ENCODE peak calls at places on chromosomes 4 and X, in ten cellular contexts. One of them, this sample, is unnamed.
A peak's percentile ranks its signal among the peaks of the same experiment; 100 is the strongest.

GRCh38 chr4:7023486-7023885 is 19.7 kb upstream of the TADA2B start:
- DNase-seq in heart right ventricle: no peak
- DNase-seq in K562: no peak
- DNase-seq in ovary: no peak
- DNase-seq in mucosa of descending colon: no peak
- DNase-seq in psoas muscle: no peak
- DNase-seq in tibial nerve: no peak
- DNase-seq in pancreas: no peak
- DNase-seq in upper lobe of left lung: no peak
- DNase-seq in heart left ventricle: no peak
- DNase-seq in this sample: no peak

GRCh38 chrX:112613039-112613438 is 66.7 kb downstream of the LHFPL1 start:
- DNase-seq in pancreas: no peak
- DNase-seq in K562: no peak
- DNase-seq in ovary: no peak
- DNase-seq in upper lobe of left lung: no peak
- DNase-seq in heart left ventricle: no peak
- DNase-seq in heart right ventricle: no peak
- DNase-seq in tibial nerve: no peak
- DNase-seq in psoas muscle: no peak
- DNase-seq in mucosa of descending colon: no peak
- DNase-seq in this sample: no peak

GRCh38 chr4:40662962-40663604 is 33.4 kb upstream of the RBM47 start:
- DNase-seq in heart left ventricle: no peak
- DNase-seq in tibial nerve: no peak
- DNase-seq in heart right ventricle: no peak
- DNase-seq in K562: no peak
- DNase-seq in mucosa of descending colon: no peak
- DNase-seq in pancreas: peak; percentile 25
- DNase-seq in upper lobe of left lung: peak; percentile 58
- DNase-seq in psoas muscle: no peak
- DNase-seq in ovary: no peak
- DNase-seq in this sample: no peak

GRCh38 chr4:177391287-177391686 is 51.0 kb downstream of the AGA start:
- DNase-seq in K562: no peak
- DNase-seq in heart left ventricle: no peak
- DNase-seq in psoas muscle: no peak
- DNase-seq in heart right ventricle: no peak
- DNase-seq in ovary: no peak
- DNase-seq in upper lobe of left lung: no peak
- DNase-seq in tibial nerve: no peak
- DNase-seq in mucosa of descending colon: no peak
- DNase-seq in pancreas: no peak
- DNase-seq in this sample: no peak

GRCh38 chrX:126770179-126770578 is 49.4 kb upstream of the PRR32 start:
- DNase-seq in upper lobe of left lung: no peak
- DNase-seq in pancreas: peak; percentile 9
- DNase-seq in tibial nerve: peak; percentile 5
- DNase-seq in heart right ventricle: no peak
- DNase-seq in psoas muscle: no peak
- DNase-seq in mucosa of descending colon: no peak
- DNase-seq in ovary: no peak
- DNase-seq in K562: peak; percentile 5
- DNase-seq in heart left ventricle: no peak
- DNase-seq in this sample: no peak

GRCh38 chr4:11973270-11973669 is 544.6 kb upstream of the HS3ST1 start:
- DNase-seq in tibial nerve: no peak
- DNase-seq in heart left ventricle: no peak
- DNase-seq in psoas muscle: no peak
- DNase-seq in ovary: no peak
- DNase-seq in upper lobe of left lung: no peak
- DNase-seq in heart right ventricle: no peak
- DNase-seq in K562: no peak
- DNase-seq in pancreas: no peak
- DNase-seq in mucosa of descending colon: no peak
- DNase-seq in this sample: no peak

GRCh38 chr4:118981839-118982381 is 93.3 kb downstream of the SYNPO2 start:
- DNase-seq in heart right ventricle: no peak
- DNase-seq in heart left ventricle: peak; percentile 71
- DNase-seq in K562: peak; percentile 68
- DNase-seq in ovary: peak; percentile 79
- DNase-seq in mucosa of descending colon: peak; percentile 70
- DNase-seq in pancreas: peak; percentile 67
- DNase-seq in tibial nerve: peak; percentile 76
- DNase-seq in psoas muscle: peak; percentile 60
- DNase-seq in upper lobe of left lung: peak; percentile 66
- DNase-seq in this sample: peak; percentile 55

GRCh38 chr4:22686156-22686555 is 6.6 kb upstream of the GBA3 start:
- DNase-seq in upper lobe of left lung: no peak
- DNase-seq in mucosa of descending colon: no peak
- DNase-seq in psoas muscle: no peak
- DNase-seq in pancreas: no peak
- DNase-seq in heart right ventricle: no peak
- DNase-seq in ovary: no peak
- DNase-seq in tibial nerve: no peak
- DNase-seq in K562: no peak
- DNase-seq in heart left ventricle: no peak
- DNase-seq in this sample: no peak

GRCh38 chrX:10979956-10980355 is 131.2 kb upstream of the HCCS start:
- DNase-seq in mucosa of descending colon: no peak
- DNase-seq in psoas muscle: no peak
- DNase-seq in heart right ventricle: no peak
- DNase-seq in ovary: no peak
- DNase-seq in pancreas: no peak
- DNase-seq in heart left ventricle: no peak
- DNase-seq in K562: no peak
- DNase-seq in upper lobe of left lung: no peak
- DNase-seq in tibial nerve: no peak
- DNase-seq in this sample: no peak

GRCh38 chr4:88457307-88458090 is 580 bp downstream of the HERC5 start:
- DNase-seq in pancreas: peak; percentile 54
- DNase-seq in heart left ventricle: peak; percentile 50
- DNase-seq in heart right ventricle: peak; percentile 52
- DNase-seq in tibial nerve: peak; percentile 11
- DNase-seq in psoas muscle: peak; percentile 57
- DNase-seq in K562: no peak
- DNase-seq in mucosa of descending colon: peak; percentile 31
- DNase-seq in upper lobe of left lung: peak; percentile 28
- DNase-seq in ovary: peak; percentile 61
- DNase-seq in this sample: peak; percentile 6

GRCh38 chrX:113400193-113400704 is 559.6 kb upstream of the AMOT start:
- DNase-seq in pancreas: no peak
- DNase-seq in heart right ventricle: no peak
- DNase-seq in heart left ventricle: no peak
- DNase-seq in psoas muscle: no peak
- DNase-seq in K562: no peak
- DNase-seq in ovary: no peak
- DNase-seq in upper lobe of left lung: no peak
- DNase-seq in tibial nerve: no peak
- DNase-seq in mucosa of descending colon: no peak
- DNase-seq in this sample: peak; percentile 33

GRCh38 chr4:147816382-147817254 is 84.7 kb downstream of the ARHGAP10 start:
- DNase-seq in upper lobe of left lung: no peak
- DNase-seq in psoas muscle: no peak
- DNase-seq in tibial nerve: no peak
- DNase-seq in ovary: no peak
- DNase-seq in pancreas: no peak
- DNase-seq in heart left ventricle: peak; percentile 50
- DNase-seq in heart right ventricle: no peak
- DNase-seq in K562: no peak
- DNase-seq in mucosa of descending colon: no peak
- DNase-seq in this sample: no peak

GRCh38 chr4:147815741-147816140 is 83.9 kb downstream of the ARHGAP10 start:
- DNase-seq in tibial nerve: no peak
- DNase-seq in pancreas: no peak
- DNase-seq in heart right ventricle: no peak
- DNase-seq in psoas muscle: no peak
- DNase-seq in mucosa of descending colon: no peak
- DNase-seq in K562: no peak
- DNase-seq in heart left ventricle: no peak
- DNase-seq in upper lobe of left lung: no peak
- DNase-seq in ovary: no peak
- DNase-seq in this sample: no peak

GRCh38 chr4:147813107-147813773 is 81.4 kb downstream of the ARHGAP10 start:
- DNase-seq in ovary: no peak
- DNase-seq in tibial nerve: no peak
- DNase-seq in upper lobe of left lung: no peak
- DNase-seq in psoas muscle: no peak
- DNase-seq in pancreas: no peak
- DNase-seq in heart left ventricle: no peak
- DNase-seq in heart right ventricle: no peak
- DNase-seq in K562: no peak
- DNase-seq in mucosa of descending colon: no peak
- DNase-seq in this sample: no peak

GRCh38 chr4:147811878-147812277 is 80.0 kb downstream of the ARHGAP10 start:
- DNase-seq in K562: no peak
- DNase-seq in ovary: no peak
- DNase-seq in heart right ventricle: no peak
- DNase-seq in pancreas: no peak
- DNase-seq in psoas muscle: no peak
- DNase-seq in mucosa of descending colon: no peak
- DNase-seq in tibial nerve: no peak
- DNase-seq in heart left ventricle: no peak
- DNase-seq in upper lobe of left lung: no peak
- DNase-seq in this sample: no peak

DNA sequence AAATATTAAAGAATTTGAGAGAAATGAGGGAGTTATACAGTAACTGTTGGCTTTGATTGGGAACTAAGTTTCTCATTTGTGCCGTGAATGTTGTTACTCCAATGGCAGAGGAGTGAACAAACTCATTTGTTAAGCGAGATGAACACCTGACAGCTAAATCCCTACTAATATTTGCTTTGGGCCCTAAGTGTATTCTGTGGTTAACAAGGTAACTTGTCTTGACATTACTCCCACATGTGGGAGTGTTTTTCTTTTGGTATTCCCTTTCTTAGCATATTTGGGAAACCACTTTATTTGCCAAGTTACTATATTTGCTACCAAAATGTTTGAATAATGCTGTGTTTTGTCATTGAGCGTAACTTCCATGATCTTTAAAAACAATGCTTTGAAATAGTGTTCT is 82.4 kb downstream of the ARHGAP10 start:
- DNase-seq in heart left ventricle: no peak
- DNase-seq in pancreas: no peak
- DNase-seq in tibial nerve: no peak
- DNase-seq in ovary: no peak
- DNase-seq in K562: no peak
- DNase-seq in upper lobe of left lung: no peak
- DNase-seq in heart right ventricle: no peak
- DNase-seq in mucosa of descending colon: no peak
- DNase-seq in psoas muscle: no peak
- DNase-seq in this sample: no peak
- H3K36me3 ChIP-seq in heart left ventricle: no peaks in the 10 kb centered on the region
- H3K36me3 ChIP-seq in pancreas: no peaks in the 10 kb centered on the region
- H3K36me3 ChIP-seq in tibial nerve: no peaks in the 10 kb centered on the region
- H3K36me3 ChIP-seq in ovary: no peaks in the 10 kb centered on the region
- H3K36me3 ChIP-seq in K562: no peaks in the 10 kb centered on the region
- H3K36me3 ChIP-seq in upper lobe of left lung: no peaks in the 10 kb centered on the region
- H3K36me3 ChIP-seq in heart right ventricle: no peaks in the 10 kb centered on the region
- H3K36me3 ChIP-seq in mucosa of descending colon: no peaks in the 10 kb centered on the region
- H3K36me3 ChIP-seq in psoas muscle: no peaks in the 10 kb centered on the region
- H3K36me3 ChIP-seq in this sample: no peaks in the 10 kb centered on the region

DNA sequence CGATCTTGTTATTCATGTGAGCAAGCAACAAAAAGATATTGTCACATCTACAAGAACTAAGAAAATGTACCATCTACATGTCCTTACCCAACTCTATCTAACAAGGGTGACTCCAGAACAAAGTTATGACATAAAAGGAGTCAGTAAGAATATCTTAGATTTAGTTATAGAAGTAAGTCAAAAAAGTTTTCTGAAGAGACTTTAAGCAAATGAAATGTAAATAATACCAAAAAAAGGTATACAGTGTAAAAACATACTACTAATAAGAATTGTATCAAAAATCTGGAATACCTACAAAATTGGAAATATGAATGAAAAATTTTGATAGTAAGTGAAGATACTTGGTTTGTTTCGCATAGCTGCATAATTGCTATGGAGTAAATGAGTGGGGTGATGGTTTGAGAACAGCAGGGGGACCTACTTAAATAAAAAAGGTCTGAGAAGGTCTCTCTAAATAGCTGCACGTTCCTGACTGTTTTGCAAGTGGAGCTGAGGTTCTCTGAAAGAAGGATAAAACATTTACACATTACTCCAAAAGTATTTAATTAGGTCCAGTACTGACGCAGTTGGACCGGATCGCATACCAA is 51.0 kb upstream of the ENPP6 start:
- DNase-seq in mucosa of descending colon: no peak
- DNase-seq in upper lobe of left lung: no peak
- DNase-seq in heart left ventricle: no peak
- DNase-seq in psoas muscle: no peak
- DNase-seq in tibial nerve: no peak
- DNase-seq in K562: peak; percentile 37
- DNase-seq in pancreas: no peak
- DNase-seq in heart right ventricle: no peak
- DNase-seq in ovary: no peak
- DNase-seq in this sample: no peak
- H3K36me3 ChIP-seq in mucosa of descending colon: no peaks in the 10 kb centered on the region
- H3K36me3 ChIP-seq in upper lobe of left lung: no peaks in the 10 kb centered on the region
- H3K36me3 ChIP-seq in heart left ventricle: no peaks in the 10 kb centered on the region
- H3K36me3 ChIP-seq in psoas muscle: no peaks in the 10 kb centered on the region
- H3K36me3 ChIP-seq in tibial nerve: no peaks in the 10 kb centered on the region
- H3K36me3 ChIP-seq in K562: no peaks in the 10 kb centered on the region
- H3K36me3 ChIP-seq in pancreas: no peaks in the 10 kb centered on the region
- H3K36me3 ChIP-seq in heart right ventricle: no peaks in the 10 kb centered on the region
- H3K36me3 ChIP-seq in ovary: no peaks in the 10 kb centered on the region
- H3K36me3 ChIP-seq in this sample: no peaks in the 10 kb centered on the region

DNA sequence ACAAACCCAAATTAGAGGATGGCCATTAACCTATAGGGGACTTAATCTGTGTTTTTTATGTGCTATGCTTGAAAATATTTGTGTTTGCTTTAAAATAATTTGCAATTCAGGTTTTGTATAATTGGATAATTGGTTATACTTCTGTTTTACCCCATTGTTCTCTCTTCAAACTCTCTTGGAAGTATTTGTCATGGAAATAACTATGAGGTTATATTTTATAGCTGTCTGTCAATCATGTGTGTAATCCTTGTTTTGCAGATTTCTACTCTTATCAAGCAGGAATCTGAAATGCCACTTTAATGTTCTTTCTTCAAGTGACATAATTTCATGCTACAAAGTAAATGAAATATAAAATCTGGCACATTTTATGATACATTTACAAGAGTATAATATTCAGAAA is 15.4 kb upstream of the NDUFC1 start:
- DNase-seq in heart right ventricle: no peak
- DNase-seq in heart left ventricle: no peak
- DNase-seq in psoas muscle: no peak
- DNase-seq in mucosa of descending colon: no peak
- DNase-seq in ovary: no peak
- DNase-seq in K562: no peak
- DNase-seq in tibial nerve: no peak
- DNase-seq in upper lobe of left lung: no peak
- DNase-seq in pancreas: no peak
- DNase-seq in this sample: no peak
- H3K36me3 ChIP-seq in heart right ventricle: no peaks in the 10 kb centered on the region
- H3K36me3 ChIP-seq in heart left ventricle: no peaks in the 10 kb centered on the region
- H3K36me3 ChIP-seq in psoas muscle: no peaks in the 10 kb centered on the region
- H3K36me3 ChIP-seq in mucosa of descending colon: no peaks in the 10 kb centered on the region
- H3K36me3 ChIP-seq in ovary: no peaks in the 10 kb centered on the region
- H3K36me3 ChIP-seq in K562: peaks cover 31% of the 10 kb centered on the region
- H3K36me3 ChIP-seq in tibial nerve: no peaks in the 10 kb centered on the region
- H3K36me3 ChIP-seq in upper lobe of left lung: no peaks in the 10 kb centered on the region
- H3K36me3 ChIP-seq in pancreas: no peaks in the 10 kb centered on the region
- H3K36me3 ChIP-seq in this sample: no peaks in the 10 kb centered on the region

GRCh38 chr4:36587909-36588472 is 306.6 kb downstream of the DTHD1 start:
- DNase-seq in heart right ventricle: no peak
- DNase-seq in K562: no peak
- DNase-seq in tibial nerve: no peak
- DNase-seq in upper lobe of left lung: no peak
- DNase-seq in pancreas: no peak
- DNase-seq in psoas muscle: no peak
- DNase-seq in mucosa of descending colon: no peak
- DNase-seq in heart left ventricle: no peak
- DNase-seq in ovary: no peak
- DNase-seq in this sample: no peak

GRCh38 chr4:36582214-36582613 is 300.8 kb downstream of the DTHD1 start:
- DNase-seq in upper lobe of left lung: no peak
- DNase-seq in ovary: no peak
- DNase-seq in pancreas: no peak
- DNase-seq in K562: no peak
- DNase-seq in tibial nerve: no peak
- DNase-seq in heart right ventricle: no peak
- DNase-seq in mucosa of descending colon: no peak
- DNase-seq in heart left ventricle: no peak
- DNase-seq in psoas muscle: no peak
- DNase-seq in this sample: no peak
- H3K36me3 ChIP-seq in upper lobe of left lung: no peaks in the 10 kb centered on the region
- H3K36me3 ChIP-seq in ovary: no peaks in the 10 kb centered on the region
- H3K36me3 ChIP-seq in pancreas: no peaks in the 10 kb centered on the region
- H3K36me3 ChIP-seq in K562: no peaks in the 10 kb centered on the region
- H3K36me3 ChIP-seq in tibial nerve: no peaks in the 10 kb centered on the region
- H3K36me3 ChIP-seq in heart right ventricle: no peaks in the 10 kb centered on the region
- H3K36me3 ChIP-seq in mucosa of descending colon: no peaks in the 10 kb centered on the region
- H3K36me3 ChIP-seq in heart left ventricle: no peaks in the 10 kb centered on the region
- H3K36me3 ChIP-seq in psoas muscle: no peaks in the 10 kb centered on the region
- H3K36me3 ChIP-seq in this sample: no peaks in the 10 kb centered on the region